ENCODE peak calls at places on chromosomes 7 and 10, in four cellular contexts. U is breast epithelium, V is GM12891, B is transverse colon. C is an unnamed sample.

GRCh38 chr10:1648648-1649047 is 88.7 kb downstream of the ADARB2 start:
- DNase-seq in U (no peak), V (no peak), B (no peak), C (no peak)

GRCh38 chr7:22718200-22718711 is 8.7 kb upstream of the IL6 start:
- DNase-seq in U (no peak), V (no peak), B (no peak), C (peak)

GRCh38 chr7:77565917-77566316 is 28.8 kb downstream of the PTPN12 start:
- DNase-seq in U (no peak), V (no peak), B (no peak), C (no peak)

GRCh38 chr10:93254180-93254847 is 180.6 kb downstream of the CYP26A1 start:
- DNase-seq in U (no peak), V (no peak), B (no peak), C (no peak)

GRCh38 chr10:96719205-96719604 is 1.1 kb downstream of the PIK3AP1 start:
- DNase-seq in U (no peak), V (no peak), B (no peak), C (no peak)

GRCh38 chr10:71584461-71584860 is 135.1 kb downstream of the C10orf105 start:
- DNase-seq in U (no peak), V (no peak), B (no peak), C (no peak)

GRCh38 chr10:71616817-71617654 is 102.5 kb downstream of the C10orf105 start:
- DNase-seq in U (no peak), V (no peak), B (peak), C (no peak)

GRCh38 chr7:73899731-73900142 is 38.8 kb downstream of the TMEM270 start:
- DNase-seq in U (no peak), V (no peak), B (peak), C (peak)

GRCh38 chr10:85596389-85596788 is 770.2 kb downstream of the GRID1 start:
- DNase-seq in U (no peak), V (no peak), B (no peak), C (peak)

GRCh38 chr10:121662945-121663917 is 65.0 kb upstream of the FGFR2 start:
- DNase-seq in U (no peak), V (no peak), B (peak), C (no peak)

GRCh38 chr10:85862771-85863170 is 503.8 kb downstream of the GRID1 start:
- DNase-seq in U (no peak), V (no peak), B (no peak), C (no peak)

GRCh38 chr10:124319926-124320391 is 98.8 kb downstream of the OAT start:
- DNase-seq in U (no peak), V (no peak), B (no peak), C (no peak)

GRCh38 chr10:69071610-69072009 is 16.3 kb upstream of the SRGN start:
- DNase-seq in U (no peak), V (no peak), B (no peak), C (no peak)

GRCh38 chr7:132298782-132299181 is 277.5 kb downstream of the PLXNA4 start:
- DNase-seq in U (no peak), V (no peak), B (no peak), C (no peak)

DNA sequence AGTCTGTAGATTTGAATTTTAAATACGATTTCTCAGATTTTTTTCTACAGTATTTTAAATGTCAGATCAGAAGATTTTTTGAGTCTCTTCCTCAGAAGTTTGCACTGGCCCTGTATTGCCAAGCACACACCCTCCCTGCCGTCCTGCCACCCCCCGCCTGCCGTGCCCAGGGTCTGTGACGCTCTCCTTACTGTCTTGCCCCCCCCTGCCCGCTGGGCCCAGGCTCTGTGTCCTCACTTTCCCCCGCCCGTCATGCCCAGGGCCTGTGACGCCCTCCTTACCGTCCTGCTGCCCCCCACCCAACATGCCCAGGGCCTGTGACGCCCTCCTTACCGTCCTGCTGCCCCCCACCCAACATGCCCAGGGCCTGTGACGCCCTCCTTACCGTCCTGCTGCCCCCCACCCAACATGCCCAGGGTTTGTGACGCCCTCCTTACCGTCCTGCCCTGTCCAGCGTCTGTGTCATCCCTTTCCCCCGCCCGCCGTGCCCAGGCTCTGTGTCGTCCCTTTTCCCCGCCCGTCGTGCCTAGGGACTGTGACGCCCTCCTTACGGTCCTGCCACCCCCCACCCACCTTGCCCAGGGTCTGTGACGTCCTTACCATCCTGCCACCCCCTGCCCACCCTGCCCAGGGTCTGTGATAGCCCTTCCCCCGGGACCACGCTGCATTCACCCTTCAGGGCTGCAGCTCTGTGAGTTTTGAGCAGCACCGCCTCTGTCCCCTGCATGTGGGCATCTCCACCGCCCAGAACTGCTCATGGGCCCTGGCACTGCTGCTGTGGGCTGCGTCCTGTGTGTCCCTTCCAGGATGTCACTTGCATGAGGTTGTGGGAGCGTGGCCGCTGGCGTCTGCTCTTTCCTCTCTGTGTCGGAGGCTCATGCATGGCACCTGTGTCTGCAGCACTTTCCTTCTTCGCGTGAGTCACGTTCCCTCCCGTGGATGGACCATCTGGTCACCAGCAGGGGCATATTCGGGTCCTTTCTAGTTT is 19.3 kb upstream of the PRKAR1B start:
- DNase-seq in U (peak), V (no peak), B (no peak), C (no peak)
- TF ChIP-seq POLR2AphosphoS5 in U (no peak), V (no peak), B (no peak), C (no peak)

GRCh38 chr7:76353744-76354143 is 5.0 kb downstream of the YWHAG start:
- DNase-seq in U (no peak), V (no peak), B (no peak), C (no peak)

GRCh38 chr7:76351372-76351771 is 7.4 kb downstream of the YWHAG start:
- DNase-seq in U (no peak), V (no peak), B (no peak), C (no peak)

GRCh38 chr7:76354516-76354915 is 4.3 kb downstream of the YWHAG start:
- DNase-seq in U (no peak), V (no peak), B (no peak), C (no peak)

GRCh38 chr7:76349313-76349885 is 9.4 kb downstream of the YWHAG start:
- DNase-seq in U (no peak), V (no peak), B (no peak), C (no peak)

DNA sequence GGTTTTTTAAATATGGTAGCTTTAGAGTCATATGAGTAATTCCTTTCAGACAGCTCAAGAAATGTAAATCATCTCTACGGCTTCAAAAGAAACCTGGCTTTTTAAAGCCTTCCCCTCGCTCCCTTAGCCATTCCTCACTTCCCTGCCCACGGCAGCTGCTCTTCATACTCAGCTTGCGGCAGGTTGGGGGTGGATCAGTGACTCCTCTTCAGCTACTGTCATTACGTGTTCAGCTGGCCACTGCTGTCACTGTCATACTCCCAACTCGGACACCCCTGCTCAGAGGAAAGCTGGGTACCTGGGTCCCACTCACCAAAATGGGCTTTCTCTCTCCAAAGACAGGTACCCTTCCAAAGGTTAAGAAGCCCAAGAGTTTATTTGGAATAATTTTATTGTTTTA is 6.6 kb downstream of the YWHAG start:
- DNase-seq in U (no peak), V (no peak), B (no peak), C (no peak)
- TF ChIP-seq POLR2AphosphoS5 in U (no peak), V (no peak), B (no peak), C (no peak)

GRCh38 chr7:70193514-70193913 is 595.2 kb downstream of the AUTS2 start:
- DNase-seq in U (no peak), V (no peak), B (peak), C (no peak)

GRCh38 chr7:70190266-70190665 is 592.0 kb downstream of the AUTS2 start:
- DNase-seq in U (no peak), V (no peak), B (no peak), C (no peak)

GRCh38 chr7:70189261-70189660 is 591.0 kb downstream of the AUTS2 start:
- DNase-seq in U (no peak), V (no peak), B (no peak), C (no peak)

DNA sequence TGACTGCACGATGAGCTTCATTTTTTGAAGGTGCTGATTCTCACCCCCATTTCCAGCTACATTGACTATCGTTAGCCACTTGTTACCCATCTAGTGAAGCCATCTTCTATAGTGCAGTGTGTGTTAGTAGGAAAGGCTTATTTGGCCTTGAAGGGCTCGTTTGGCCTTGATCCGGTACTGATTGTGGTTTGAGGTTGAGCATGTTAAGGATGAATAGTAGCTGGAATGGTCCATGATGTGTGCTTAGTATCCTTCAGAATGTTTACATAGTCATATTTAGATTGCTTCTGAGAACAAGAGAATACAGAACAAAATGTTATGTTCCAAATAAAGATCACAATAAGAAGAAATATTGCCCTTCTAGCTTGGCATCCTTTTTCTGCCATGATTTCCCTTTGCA is 591.5 kb downstream of the AUTS2 start:
- DNase-seq in U (no peak), V (no peak), B (no peak), C (no peak)
- TF ChIP-seq POLR2AphosphoS5 in U (no peak), V (no peak), B (no peak), C (no peak)

GRCh38 chr7:41685684-41686083 is 17.2 kb downstream of the INHBA start:
- DNase-seq in U (no peak), V (no peak), B (no peak), C (no peak)

GRCh38 chr7:41689815-41690214 is 13.1 kb downstream of the INHBA start:
- DNase-seq in U (no peak), V (no peak), B (no peak), C (no peak)

GRCh38 chr7:41693150-41693997 is 9.5 kb downstream of the INHBA start:
- DNase-seq in U (no peak), V (no peak), B (no peak), C (no peak)

GRCh38 chr7:41691286-41691966 is 11.5 kb downstream of the INHBA start:
- DNase-seq in U (no peak), V (no peak), B (no peak), C (no peak)

DNA sequence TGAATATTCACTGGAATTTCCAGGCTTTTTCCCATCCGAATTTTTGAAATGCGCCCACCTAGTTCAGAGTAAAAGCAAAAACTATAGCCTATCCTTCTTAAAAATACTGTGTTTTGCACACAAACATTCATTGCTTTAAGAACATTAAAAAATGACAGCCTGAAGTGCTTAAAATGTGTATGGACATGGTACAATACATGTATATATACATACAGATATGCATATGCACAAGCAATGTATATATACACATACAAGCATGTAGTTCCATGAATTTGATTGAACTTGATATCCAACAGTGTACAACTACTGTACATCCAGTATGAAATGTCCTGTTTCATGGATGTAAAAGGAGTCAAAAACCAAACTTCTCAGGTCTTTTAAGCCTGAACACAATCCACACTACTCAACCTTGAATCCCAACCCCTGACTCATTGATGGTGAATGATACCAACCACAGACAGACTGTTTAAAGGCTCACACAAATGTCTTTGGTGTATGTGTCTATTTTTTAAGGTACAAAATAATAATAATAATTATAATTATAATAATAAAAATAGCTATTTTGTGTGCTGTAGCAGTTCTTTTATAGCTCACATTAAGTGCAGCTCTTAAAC is 14.8 kb downstream of the INHBA start:
- DNase-seq in U (no peak), V (no peak), B (no peak), C (no peak)
- TF ChIP-seq POLR2AphosphoS5 in U (no peak), V (no peak), B (no peak), C (no peak)

GRCh38 chr7:99679400-99680191 is at the start of gene CYP3A5:
- DNase-seq in U (no peak), V (no peak), B (peak), C (no peak)
- TF ChIP-seq POLR2AphosphoS5 in U (no peak), V (no peak), B (peak), C (peak)

GRCh38 chr7:120832803-120833202 is 25.1 kb downstream of the TSPAN12 start:
- DNase-seq in U (no peak), V (no peak), B (no peak), C (no peak)
- TF ChIP-seq POLR2AphosphoS5 in U (no peak), V (no peak), B (no peak), C (no peak)

GRCh38 chr10:10605551-10606081 is 412.1 kb upstream of the CELF2 start:
- DNase-seq in U (no peak), V (no peak), B (peak), C (no peak)
- TF ChIP-seq POLR2AphosphoS5 in U (no peak), V (no peak), B (peak), C (peak)

GRCh38 chr10:79379512-79380124 is 32.3 kb downstream of the PPIF start:
- DNase-seq in U (no peak), V (no peak), B (peak), C (peak)

GRCh38 chr10:79381804-79382221 is 34.5 kb downstream of the PPIF start:
- DNase-seq in U (no peak), V (no peak), B (peak), C (peak)

GRCh38 chr10:79380918-79381775 is 33.9 kb downstream of the PPIF start:
- DNase-seq in U (no peak), V (no peak), B (peak), C (peak)

GRCh38 chr10:79378647-79379511 is 31.6 kb downstream of the PPIF start:
- DNase-seq in U (no peak), V (no peak), B (peak), C (peak)

GRCh38 chr10:79380125-79380917 is 33.1 kb downstream of the PPIF start:
- DNase-seq in U (no peak), V (no peak), B (peak), C (peak)
- TF ChIP-seq POLR2AphosphoS5 in U (no peak), V (no peak), B (no peak), C (peak)

DNA sequence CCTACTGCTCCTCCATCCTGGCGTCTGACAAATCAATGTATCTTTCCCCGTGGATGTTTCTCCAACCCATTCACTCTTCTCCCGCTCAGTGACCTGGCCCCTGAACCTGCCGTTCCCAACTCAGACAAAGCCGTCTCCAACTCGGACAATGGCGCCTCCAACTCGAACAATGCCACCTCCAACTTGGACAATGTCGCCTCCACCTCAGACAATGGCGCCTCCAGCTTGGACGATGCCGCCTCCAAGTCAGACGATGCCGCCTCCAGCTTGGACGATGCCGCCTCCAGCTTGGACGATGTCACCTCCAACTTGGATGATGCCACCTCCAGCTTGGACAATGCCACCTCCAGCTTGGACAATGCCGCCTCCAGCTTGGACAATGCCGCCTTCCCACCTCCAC is 608.6 kb downstream of the DNAJB6 start:
- DNase-seq in U (no peak), V (no peak), B (no peak), C (no peak)
- TF ChIP-seq POLR2AphosphoS5 in U (no peak), V (no peak), B (no peak), C (no peak)